ENCODE peak calls at places on chromosome 2, in seven cellular contexts. C, H, V, F, G, J and Z are unnamed samples.

GRCh38 chr2:101818531-101819451 is 121.3 kb downstream of the MAP4K4 start:
- DNase-seq in V (no peak), G (no peak), F (peak), C (no peak), H (no peak), J (no peak), Z (no peak)

GRCh38 chr2:26174691-26175181 is 1.8 kb downstream of the GAREM2 start:
- DNase-seq in G (no peak), C (no peak), H (no peak), F (no peak), V (no peak), J (no peak), Z (no peak)

GRCh38 chr2:144580521-144581153 is 60.7 kb upstream of the ZEB2 start:
- DNase-seq in V (no peak), J (no peak), G (no peak), C (no peak), H (no peak), F (no peak), Z (no peak)

GRCh38 chr2:200455958-200456421 is 53.9 kb downstream of the KCTD18 start:
- DNase-seq in V (no peak), F (no peak), H (peak), J (no peak), G (no peak), C (no peak), Z (no peak)

GRCh38 chr2:69784228-69784627 is 42.3 kb downstream of the ANXA4 start:
- DNase-seq in H (no peak), J (no peak), C (no peak), G (no peak), V (no peak), F (no peak), Z (no peak)

GRCh38 chr2:151808258-151809072 is 19.8 kb downstream of the ARL5A start:
- DNase-seq in V (no peak), J (peak), G (no peak), F (no peak), C (no peak), H (no peak), Z (no peak)

GRCh38 chr2:156001851-156002250 is 330.7 kb downstream of the NR4A2 start:
- DNase-seq in V (no peak), F (no peak), J (no peak), C (no peak), H (no peak), G (no peak), Z (no peak)

GRCh38 chr2:237122214-237122666 is 36.6 kb downstream of the COPS8 start:
- DNase-seq in C (peak), H (no peak), V (peak), G (peak), J (peak), F (no peak), Z (peak)

GRCh38 chr2:215982465-215982875 is 30.9 kb downstream of the MREG start:
- DNase-seq in H (peak), C (no peak), G (no peak), J (peak), F (no peak), V (no peak), Z (no peak)

GRCh38 chr2:240868286-240869108 is at the start of gene AGXT:
- DNase-seq in V (no peak), H (no peak), C (peak), F (no peak), J (no peak), G (no peak), Z (no peak)

GRCh38 chr2:30200875-30201274 is 30.5 kb upstream of the LBH start:
- DNase-seq in G (no peak), V (no peak), H (no peak), F (no peak), C (no peak), J (no peak), Z (no peak)

GRCh38 chr2:17646096-17646554 is 105.6 kb downstream of the VSNL1 start:
- DNase-seq in V (no peak), H (peak), F (peak), G (peak), C (peak), J (peak), Z (peak)

GRCh38 chr2:230893881-230894781 is 29.4 kb downstream of the ITM2C start:
- DNase-seq in V (no peak), J (no peak), H (no peak), F (no peak), C (peak), G (no peak), Z (no peak)

GRCh38 chr2:11532434-11533055 is 1.3 kb upstream of the GREB1 start:
- DNase-seq in G (no peak), F (no peak), V (no peak), H (no peak), C (no peak), J (peak), Z (no peak)

GRCh38 chr2:102788880-102789250 is 27.0 kb downstream of the TMEM182 start:
- DNase-seq in H (no peak), C (peak), G (no peak), V (no peak), F (no peak), J (no peak), Z (no peak)

GRCh38 chr2:177667626-177668025 is 275.1 kb downstream of the AGPS start:
- DNase-seq in H (no peak), F (no peak), G (no peak), J (no peak), C (no peak), V (no peak), Z (no peak)

GRCh38 chr2:199186226-199186864 is 271.4 kb downstream of the SATB2 start:
- DNase-seq in H (no peak), V (no peak), J (no peak), C (no peak), F (no peak), G (no peak), Z (no peak)

GRCh38 chr2:88281302-88282217 is 111.4 kb downstream of the THNSL2 start:
- DNase-seq in H (no peak), C (no peak), F (no peak), G (no peak), V (no peak), J (no peak), Z (peak)

GRCh38 chr2:227780981-227781630 is 32.5 kb upstream of the CCL20 start:
- DNase-seq in H (no peak), J (no peak), C (peak), F (no peak), V (no peak), G (no peak), Z (no peak)

GRCh38 chr2:98876741-98877140 is 59.3 kb downstream of the CRACDL start:
- DNase-seq in C (no peak), F (no peak), J (peak), V (no peak), H (no peak), G (no peak), Z (peak)

GRCh38 chr2:182594286-182594685 is 121.8 kb upstream of the DNAJC10 start:
- DNase-seq in J (peak), V (no peak), C (no peak), G (no peak), F (no peak), H (no peak), Z (no peak)

GRCh38 chr2:127154985-127155650 is 48.2 kb upstream of the BIN1 start:
- DNase-seq in V (no peak), F (no peak), H (no peak), C (no peak), J (peak), G (no peak), Z (no peak)

GRCh38 chr2:230723363-230723762 is 10.7 kb downstream of the CAB39 start:
- DNase-seq in J (no peak), C (no peak), G (no peak), H (no peak), F (no peak), V (no peak), Z (no peak)

GRCh38 chr2:233815861-233816260 is 37.7 kb downstream of the MROH2A start:
- DNase-seq in F (no peak), J (no peak), G (no peak), C (no peak), H (no peak), V (no peak), Z (no peak)

GRCh38 chr2:29014811-29015414 is 33.8 kb downstream of the TOGARAM2 start:
- DNase-seq in F (no peak), V (no peak), J (peak), C (peak), H (no peak), G (no peak), Z (peak)

GRCh38 chr2:23055251-23055650 is 329.7 kb upstream of the KLHL29 start:
- DNase-seq in J (no peak), F (no peak), V (no peak), G (no peak), C (no peak), H (no peak), Z (no peak)

GRCh38 chr2:57407742-57408343 is 638.8 kb upstream of the VRK2 start:
- DNase-seq in G (no peak), H (no peak), C (no peak), V (peak), F (no peak), J (no peak), Z (no peak)

GRCh38 chr2:85226783-85227182 is 93.6 kb downstream of the TCF7L1 start:
- DNase-seq in F (no peak), J (no peak), H (no peak), G (no peak), V (no peak), C (no peak), Z (no peak)

GRCh38 chr2:148259674-148260073 is 238.8 kb downstream of the MBD5 start:
- DNase-seq in V (no peak), F (no peak), G (no peak), C (no peak), J (no peak), H (no peak), Z (no peak)

GRCh38 chr2:47897191-47897955 is 8.9 kb downstream of the FBXO11 start:
- DNase-seq in G (no peak), V (no peak), J (no peak), H (no peak), F (no peak), C (no peak), Z (no peak)

GRCh38 chr2:235827585-235827992 is 333.7 kb downstream of the AGAP1 start:
- DNase-seq in V (no peak), F (no peak), C (no peak), H (no peak), J (peak), G (no peak), Z (no peak)

GRCh38 chr2:95234286-95234785 is 27.0 kb downstream of the ZNF892 start:
- DNase-seq in F (no peak), J (no peak), C (no peak), V (no peak), H (no peak), G (no peak), Z (no peak)

GRCh38 chr2:236434593-236434992 is 135.0 kb upstream of the ACKR3 start:
- DNase-seq in H (no peak), C (no peak), V (no peak), J (no peak), F (no peak), G (no peak), Z (no peak)

GRCh38 chr2:188746727-188747126 is 227.4 kb upstream of the COL3A1 start:
- DNase-seq in H (no peak), G (no peak), J (no peak), V (no peak), C (no peak), F (no peak), Z (no peak)

GRCh38 chr2:69007603-69008002 is 5.4 kb upstream of the ANTXR1 start:
- DNase-seq in C (no peak), H (no peak), V (no peak), J (no peak), G (no peak), F (no peak), Z (no peak)

GRCh38 chr2:104179644-104180043 is 674.3 kb upstream of the POU3F3 start:
- DNase-seq in H (no peak), G (no peak), V (no peak), C (no peak), F (no peak), J (no peak), Z (no peak)

GRCh38 chr2:220891405-220891804 is 680.7 kb downstream of the EPHA4 start:
- DNase-seq in V (no peak), G (no peak), F (no peak), J (peak), H (no peak), C (no peak), Z (no peak)

GRCh38 chr2:10226032-10226724 is 76.5 kb upstream of the HPCAL1 start:
- DNase-seq in G (no peak), F (no peak), C (no peak), H (no peak), V (no peak), J (no peak), Z (peak)

GRCh38 chr2:116719841-116720240 is 1094.7 kb upstream of the DDX18 start:
- DNase-seq in J (no peak), C (no peak), V (no peak), G (no peak), H (no peak), F (no peak), Z (no peak)